ENCODE peak calls at places on chromosomes 7 and 10, in nine cellular contexts. L, H, B, Z, K, C, Q, J and P are unnamed samples.
A peak's percentile ranks its signal among the peaks of the same experiment; 100 is the strongest.

GRCh38 chr10:87030912-87031635 is 11.0 kb downstream of the FAM25A start:
- DNase-seq in Q (no peak), L (no peak), B (no peak), C (no peak), J (no peak), K (no peak), Z (no peak), H (no peak), P (no peak)

GRCh38 chr10:78692071-78692470 is 376.7 kb upstream of the ZMIZ1 start:
- DNase-seq in H (no peak), C (no peak), K (no peak), L (no peak), J (no peak), Q (no peak), Z (no peak), B (no peak), P (no peak)

GRCh38 chr7:150988230-150989226 is 2.3 kb upstream of the NOS3 start:
- DNase-seq in Q (peak; percentile 72), J (peak; percentile 77), L (no peak), K (peak; percentile 62), Z (peak; percentile 51), H (no peak), B (no peak), C (peak; percentile 60), P (peak; percentile 72)

GRCh38 chr7:17441557-17441956 is 143.1 kb downstream of the AHR start:
- DNase-seq in C (no peak), J (no peak), K (no peak), Q (no peak), B (no peak), L (no peak), H (no peak), Z (no peak), P (no peak)

GRCh38 chr10:84545651-84546050 is 217.3 kb downstream of the CCSER2 start:
- DNase-seq in L (no peak), H (no peak), J (no peak), K (no peak), B (no peak), Q (no peak), Z (no peak), C (no peak), P (no peak)

GRCh38 chr10:117960345-117960744 is 86.4 kb downstream of the RAB11FIP2 start:
- DNase-seq in H (no peak), C (no peak), L (no peak), B (no peak), K (no peak), J (no peak), Z (no peak), Q (peak; percentile 28), P (no peak)

GRCh38 chr7:44489955-44490350 is 505 bp downstream of the NUDCD3 start:
- DNase-seq in Q (peak; percentile 51), H (no peak), K (peak; percentile 23), L (no peak), Z (no peak), C (peak; percentile 64), B (peak; percentile 13), J (no peak), P (peak; percentile 22)

GRCh38 chr7:128831994-128832879 is 2.0 kb downstream of the FLNC start:
- DNase-seq in C (no peak), K (no peak), L (no peak), B (no peak), J (peak; percentile 80), Z (no peak), H (no peak), Q (peak; percentile 40), P (no peak)

GRCh38 chr7:156080046-156080445 is 267.8 kb upstream of the SHH start:
- DNase-seq in B (no peak), H (no peak), C (no peak), K (no peak), Q (no peak), Z (no peak), L (no peak), J (no peak), P (no peak)

GRCh38 chr10:101231092-101231491 is 1.8 kb upstream of the LBX1 start:
- DNase-seq in J (no peak), L (no peak), B (no peak), C (no peak), K (no peak), H (no peak), Q (no peak), Z (no peak), P (no peak)

GRCh38 chr7:5484921-5485320 is 61.3 kb upstream of the TNRC18 start:
- DNase-seq in Q (no peak), K (no peak), L (no peak), B (no peak), J (no peak), Z (no peak), C (no peak), H (no peak), P (no peak)

GRCh38 chr7:142808802-142809583 is 38.2 kb downstream of the PRSS2 start:
- DNase-seq in K (peak; percentile 89), Z (peak; percentile 93), L (no peak), J (no peak), H (no peak), Q (no peak), C (peak; percentile 99), B (peak; percentile 77), P (peak; percentile 93)

GRCh38 chr7:15755061-15755460 is 68.6 kb upstream of the MEOX2 start:
- DNase-seq in H (no peak), K (no peak), J (no peak), Q (peak; percentile 37), B (no peak), L (no peak), Z (no peak), C (no peak), P (no peak)

GRCh38 chr7:135001390-135002165 is 15.3 kb downstream of the AGBL3 start:
- DNase-seq in J (no peak), Q (peak; percentile 19), Z (no peak), C (no peak), K (no peak), B (no peak), L (no peak), H (no peak), P (no peak)

GRCh38 chr10:113980408-113981087 is 63.1 kb upstream of the ADRB1 start:
- DNase-seq in H (no peak), J (no peak), C (no peak), K (no peak), Z (no peak), Q (no peak), L (no peak), B (no peak), P (no peak)

GRCh38 chr7:46554688-46555422 is 633.8 kb upstream of the IGFBP3 start:
- DNase-seq in Q (peak; percentile 43), K (no peak), Z (no peak), J (no peak), H (no peak), B (no peak), L (no peak), C (no peak), P (no peak)

GRCh38 chr7:74612015-74612829 is 45.3 kb upstream of the GTF2I start:
- DNase-seq in C (no peak), J (no peak), Q (no peak), H (no peak), L (peak; percentile 68), Z (no peak), B (no peak), K (no peak), P (no peak)

GRCh38 chr10:132036153-132036886 is 29.4 kb upstream of the JAKMIP3 start:
- DNase-seq in Q (peak; percentile 63), H (no peak), B (no peak), L (no peak), K (no peak), Z (no peak), C (no peak), J (peak; percentile 67), P (no peak)

GRCh38 chr10:117257701-117258100 is 16.8 kb downstream of the SLC18A2 start:
- DNase-seq in Z (no peak), Q (no peak), B (no peak), J (no peak), C (no peak), L (no peak), K (no peak), H (no peak), P (no peak)

GRCh38 chr7:150432915-150433892 is 17.2 kb upstream of the GIMAP8 start:
- DNase-seq in Q (no peak), B (no peak), J (no peak), H (no peak), K (no peak), C (no peak), Z (no peak), L (peak; percentile 32), P (no peak)

GRCh38 chr7:3673524-3673923 is 372.5 kb downstream of the SDK1 start:
- DNase-seq in H (no peak), C (peak; percentile 31), Q (no peak), Z (peak; percentile 10), J (no peak), K (peak; percentile 40), B (peak; percentile 10), L (no peak), P (peak; percentile 47)

GRCh38 chr7:152959610-152960009 is 200.1 kb downstream of the ACTR3B start:
- DNase-seq in Z (no peak), B (no peak), L (no peak), Q (no peak), J (no peak), H (no peak), K (no peak), C (no peak), P (no peak)

GRCh38 chr10:102322914-102323313 is 72.6 kb upstream of the NFKB2 start:
- DNase-seq in Z (peak; percentile 0), H (no peak), C (peak; percentile 46), L (no peak), J (no peak), K (peak; percentile 2), Q (no peak), B (no peak), P (peak; percentile 26)